ENCODE peak calls at places on chromosomes 13 and 19, in five cellular contexts. One of them, this sample, is unnamed.

GRCh38 chr19:6271721-6272410 is 7.9 kb downstream of the MLLT1 start:
- DNase-seq in SJCRH30: no peak
- DNase-seq in iris pigment epithelial cell: peak
- DNase-seq in activated CD4-positive, alpha-beta T cell treated with anti-CD3 and anti-CD28 coated beads for 36 hours: no peak
- DNase-seq in stimulated activated CD8-positive, alpha-beta memory T cell treated with anti-CD3 and anti-CD28 coated beads, Interleukin-4, amount 100 ng/mL, for 1 hour: no peak
- DNase-seq in this sample: peak

GRCh38 chr19:8552810-8553209 is 24.4 kb downstream of the MYO1F start:
- DNase-seq in stimulated activated CD8-positive, alpha-beta memory T cell treated with anti-CD3 and anti-CD28 coated beads, Interleukin-4, amount 100 ng/mL, for 1 hour: no peak
- DNase-seq in SJCRH30: peak
- DNase-seq in iris pigment epithelial cell: peak
- DNase-seq in activated CD4-positive, alpha-beta T cell treated with anti-CD3 and anti-CD28 coated beads for 36 hours: peak
- DNase-seq in this sample: no peak

GRCh38 chr13:109209526-109209925 is 576.9 kb downstream of the IRS2 start:
- DNase-seq in SJCRH30: no peak
- DNase-seq in activated CD4-positive, alpha-beta T cell treated with anti-CD3 and anti-CD28 coated beads for 36 hours: no peak
- DNase-seq in stimulated activated CD8-positive, alpha-beta memory T cell treated with anti-CD3 and anti-CD28 coated beads, Interleukin-4, amount 100 ng/mL, for 1 hour: no peak
- DNase-seq in iris pigment epithelial cell: no peak
- DNase-seq in this sample: no peak

GRCh38 chr13:74770361-74770760 is 636.2 kb upstream of the KLF12 start:
- DNase-seq in iris pigment epithelial cell: peak
- DNase-seq in activated CD4-positive, alpha-beta T cell treated with anti-CD3 and anti-CD28 coated beads for 36 hours: no peak
- DNase-seq in SJCRH30: no peak
- DNase-seq in stimulated activated CD8-positive, alpha-beta memory T cell treated with anti-CD3 and anti-CD28 coated beads, Interleukin-4, amount 100 ng/mL, for 1 hour: no peak
- DNase-seq in this sample: no peak

GRCh38 chr19:43438291-43439162 is 23.8 kb downstream of the TEX101 start:
- DNase-seq in SJCRH30: peak
- DNase-seq in activated CD4-positive, alpha-beta T cell treated with anti-CD3 and anti-CD28 coated beads for 36 hours: peak
- DNase-seq in iris pigment epithelial cell: no peak
- DNase-seq in stimulated activated CD8-positive, alpha-beta memory T cell treated with anti-CD3 and anti-CD28 coated beads, Interleukin-4, amount 100 ng/mL, for 1 hour: no peak
- DNase-seq in this sample: no peak

GRCh38 chr13:27917121-27917947 is 2.5 kb upstream of the PDX1 start:
- DNase-seq in stimulated activated CD8-positive, alpha-beta memory T cell treated with anti-CD3 and anti-CD28 coated beads, Interleukin-4, amount 100 ng/mL, for 1 hour: no peak
- DNase-seq in SJCRH30: no peak
- DNase-seq in iris pigment epithelial cell: no peak
- DNase-seq in activated CD4-positive, alpha-beta T cell treated with anti-CD3 and anti-CD28 coated beads for 36 hours: peak
- DNase-seq in this sample: no peak

GRCh38 chr19:57656346-57656745 is 12.4 kb upstream of the ZSCAN4 start:
- DNase-seq in activated CD4-positive, alpha-beta T cell treated with anti-CD3 and anti-CD28 coated beads for 36 hours: no peak
- DNase-seq in stimulated activated CD8-positive, alpha-beta memory T cell treated with anti-CD3 and anti-CD28 coated beads, Interleukin-4, amount 100 ng/mL, for 1 hour: no peak
- DNase-seq in SJCRH30: no peak
- DNase-seq in iris pigment epithelial cell: no peak
- DNase-seq in this sample: no peak

GRCh38 chr13:98429081-98429480 is 147.8 kb downstream of the STK24 start:
- DNase-seq in SJCRH30: no peak
- DNase-seq in stimulated activated CD8-positive, alpha-beta memory T cell treated with anti-CD3 and anti-CD28 coated beads, Interleukin-4, amount 100 ng/mL, for 1 hour: no peak
- DNase-seq in iris pigment epithelial cell: no peak
- DNase-seq in activated CD4-positive, alpha-beta T cell treated with anti-CD3 and anti-CD28 coated beads for 36 hours: no peak
- DNase-seq in this sample: no peak

GRCh38 chr13:95535243-95535642 is 17.3 kb upstream of the CLDN10 start:
- DNase-seq in stimulated activated CD8-positive, alpha-beta memory T cell treated with anti-CD3 and anti-CD28 coated beads, Interleukin-4, amount 100 ng/mL, for 1 hour: no peak
- DNase-seq in SJCRH30: no peak
- DNase-seq in iris pigment epithelial cell: peak
- DNase-seq in activated CD4-positive, alpha-beta T cell treated with anti-CD3 and anti-CD28 coated beads for 36 hours: peak
- DNase-seq in this sample: no peak

GRCh38 chr13:110187501-110188161 is 119.3 kb downstream of the COL4A1 start:
- DNase-seq in activated CD4-positive, alpha-beta T cell treated with anti-CD3 and anti-CD28 coated beads for 36 hours: no peak
- DNase-seq in SJCRH30: no peak
- DNase-seq in stimulated activated CD8-positive, alpha-beta memory T cell treated with anti-CD3 and anti-CD28 coated beads, Interleukin-4, amount 100 ng/mL, for 1 hour: no peak
- DNase-seq in iris pigment epithelial cell: peak
- DNase-seq in this sample: no peak

GRCh38 chr13:33649212-33649917 is 168.6 kb upstream of the RFC3 start:
- DNase-seq in activated CD4-positive, alpha-beta T cell treated with anti-CD3 and anti-CD28 coated beads for 36 hours: no peak
- DNase-seq in stimulated activated CD8-positive, alpha-beta memory T cell treated with anti-CD3 and anti-CD28 coated beads, Interleukin-4, amount 100 ng/mL, for 1 hour: no peak
- DNase-seq in iris pigment epithelial cell: peak
- DNase-seq in SJCRH30: no peak
- DNase-seq in this sample: no peak

GRCh38 chr13:113164492-113164891 is 6.0 kb downstream of the PROZ start:
- DNase-seq in stimulated activated CD8-positive, alpha-beta memory T cell treated with anti-CD3 and anti-CD28 coated beads, Interleukin-4, amount 100 ng/mL, for 1 hour: no peak
- DNase-seq in activated CD4-positive, alpha-beta T cell treated with anti-CD3 and anti-CD28 coated beads for 36 hours: no peak
- DNase-seq in SJCRH30: no peak
- DNase-seq in iris pigment epithelial cell: no peak
- DNase-seq in this sample: no peak

GRCh38 chr13:35714588-35714987 is 238.1 kb upstream of the MAB21L1 start:
- DNase-seq in iris pigment epithelial cell: no peak
- DNase-seq in stimulated activated CD8-positive, alpha-beta memory T cell treated with anti-CD3 and anti-CD28 coated beads, Interleukin-4, amount 100 ng/mL, for 1 hour: no peak
- DNase-seq in SJCRH30: peak
- DNase-seq in activated CD4-positive, alpha-beta T cell treated with anti-CD3 and anti-CD28 coated beads for 36 hours: no peak
- DNase-seq in this sample: no peak

GRCh38 chr13:24459234-24459633 is 53.3 kb downstream of the PARP4 start:
- DNase-seq in iris pigment epithelial cell: peak
- DNase-seq in activated CD4-positive, alpha-beta T cell treated with anti-CD3 and anti-CD28 coated beads for 36 hours: peak
- DNase-seq in SJCRH30: peak
- DNase-seq in stimulated activated CD8-positive, alpha-beta memory T cell treated with anti-CD3 and anti-CD28 coated beads, Interleukin-4, amount 100 ng/mL, for 1 hour: no peak
- DNase-seq in this sample: no peak

GRCh38 chr13:97322740-97323342 is 100.7 kb downstream of the MBNL2 start:
- DNase-seq in activated CD4-positive, alpha-beta T cell treated with anti-CD3 and anti-CD28 coated beads for 36 hours: no peak
- DNase-seq in iris pigment epithelial cell: peak
- DNase-seq in SJCRH30: no peak
- DNase-seq in stimulated activated CD8-positive, alpha-beta memory T cell treated with anti-CD3 and anti-CD28 coated beads, Interleukin-4, amount 100 ng/mL, for 1 hour: no peak
- DNase-seq in this sample: no peak

GRCh38 chr13:99057310-99057975 is 79.6 kb upstream of the DOCK9 start:
- DNase-seq in iris pigment epithelial cell: peak
- DNase-seq in activated CD4-positive, alpha-beta T cell treated with anti-CD3 and anti-CD28 coated beads for 36 hours: no peak
- DNase-seq in stimulated activated CD8-positive, alpha-beta memory T cell treated with anti-CD3 and anti-CD28 coated beads, Interleukin-4, amount 100 ng/mL, for 1 hour: no peak
- DNase-seq in SJCRH30: no peak
- DNase-seq in this sample: no peak

GRCh38 chr13:39418424-39418823 is 184.6 kb downstream of the LHFPL6 start:
- DNase-seq in stimulated activated CD8-positive, alpha-beta memory T cell treated with anti-CD3 and anti-CD28 coated beads, Interleukin-4, amount 100 ng/mL, for 1 hour: no peak
- DNase-seq in iris pigment epithelial cell: no peak
- DNase-seq in activated CD4-positive, alpha-beta T cell treated with anti-CD3 and anti-CD28 coated beads for 36 hours: no peak
- DNase-seq in SJCRH30: no peak
- DNase-seq in this sample: no peak

GRCh38 chr19:10167459-10167858 is 27.3 kb downstream of the DNMT1 start:
- DNase-seq in SJCRH30: no peak
- DNase-seq in iris pigment epithelial cell: no peak
- DNase-seq in activated CD4-positive, alpha-beta T cell treated with anti-CD3 and anti-CD28 coated beads for 36 hours: no peak
- DNase-seq in stimulated activated CD8-positive, alpha-beta memory T cell treated with anti-CD3 and anti-CD28 coated beads, Interleukin-4, amount 100 ng/mL, for 1 hour: no peak
- DNase-seq in this sample: no peak

GRCh38 chr19:3551808-3552095 is 5.6 kb downstream of the MFSD12 start:
- DNase-seq in SJCRH30: no peak
- DNase-seq in iris pigment epithelial cell: no peak
- DNase-seq in activated CD4-positive, alpha-beta T cell treated with anti-CD3 and anti-CD28 coated beads for 36 hours: no peak
- DNase-seq in stimulated activated CD8-positive, alpha-beta memory T cell treated with anti-CD3 and anti-CD28 coated beads, Interleukin-4, amount 100 ng/mL, for 1 hour: no peak
- DNase-seq in this sample: no peak

GRCh38 chr13:72839831-72840426 is 58.0 kb downstream of the PIBF1 start:
- DNase-seq in SJCRH30: peak
- DNase-seq in activated CD4-positive, alpha-beta T cell treated with anti-CD3 and anti-CD28 coated beads for 36 hours: peak
- DNase-seq in iris pigment epithelial cell: peak
- DNase-seq in stimulated activated CD8-positive, alpha-beta memory T cell treated with anti-CD3 and anti-CD28 coated beads, Interleukin-4, amount 100 ng/mL, for 1 hour: peak
- DNase-seq in this sample: no peak

GRCh38 chr13:76552373-76552772 is 333.8 kb downstream of the KCTD12 start:
- DNase-seq in SJCRH30: no peak
- DNase-seq in stimulated activated CD8-positive, alpha-beta memory T cell treated with anti-CD3 and anti-CD28 coated beads, Interleukin-4, amount 100 ng/mL, for 1 hour: no peak
- DNase-seq in activated CD4-positive, alpha-beta T cell treated with anti-CD3 and anti-CD28 coated beads for 36 hours: no peak
- DNase-seq in iris pigment epithelial cell: no peak
- DNase-seq in this sample: no peak

GRCh38 chr13:44842158-44842557 is 147.1 kb downstream of the NUFIP1 start:
- DNase-seq in activated CD4-positive, alpha-beta T cell treated with anti-CD3 and anti-CD28 coated beads for 36 hours: no peak
- DNase-seq in SJCRH30: no peak
- DNase-seq in stimulated activated CD8-positive, alpha-beta memory T cell treated with anti-CD3 and anti-CD28 coated beads, Interleukin-4, amount 100 ng/mL, for 1 hour: no peak
- DNase-seq in iris pigment epithelial cell: peak
- DNase-seq in this sample: no peak

GRCh38 chr13:110628477-110628793 is 13.1 kb downstream of the NAXD start:
- DNase-seq in stimulated activated CD8-positive, alpha-beta memory T cell treated with anti-CD3 and anti-CD28 coated beads, Interleukin-4, amount 100 ng/mL, for 1 hour: no peak
- DNase-seq in SJCRH30: no peak
- DNase-seq in iris pigment epithelial cell: peak
- DNase-seq in activated CD4-positive, alpha-beta T cell treated with anti-CD3 and anti-CD28 coated beads for 36 hours: no peak
- DNase-seq in this sample: no peak

GRCh38 chr13:33487575-33488243 is 202.2 kb upstream of the STARD13 start:
- DNase-seq in stimulated activated CD8-positive, alpha-beta memory T cell treated with anti-CD3 and anti-CD28 coated beads, Interleukin-4, amount 100 ng/mL, for 1 hour: no peak
- DNase-seq in SJCRH30: peak
- DNase-seq in iris pigment epithelial cell: peak
- DNase-seq in activated CD4-positive, alpha-beta T cell treated with anti-CD3 and anti-CD28 coated beads for 36 hours: no peak
- DNase-seq in this sample: peak

GRCh38 chr13:50410921-50411712 is 395.9 kb downstream of the KCNRG start:
- DNase-seq in stimulated activated CD8-positive, alpha-beta memory T cell treated with anti-CD3 and anti-CD28 coated beads, Interleukin-4, amount 100 ng/mL, for 1 hour: no peak
- DNase-seq in activated CD4-positive, alpha-beta T cell treated with anti-CD3 and anti-CD28 coated beads for 36 hours: peak
- DNase-seq in SJCRH30: peak
- DNase-seq in iris pigment epithelial cell: peak
- DNase-seq in this sample: no peak

GRCh38 chr19:13094771-13095392 is 7.8 kb downstream of the LYL1 start:
- DNase-seq in stimulated activated CD8-positive, alpha-beta memory T cell treated with anti-CD3 and anti-CD28 coated beads, Interleukin-4, amount 100 ng/mL, for 1 hour: no peak
- DNase-seq in iris pigment epithelial cell: no peak
- DNase-seq in SJCRH30: no peak
- DNase-seq in activated CD4-positive, alpha-beta T cell treated with anti-CD3 and anti-CD28 coated beads for 36 hours: peak
- DNase-seq in this sample: no peak

GRCh38 chr13:26718146-26718545 is 42.4 kb downstream of the GPR12 start:
- DNase-seq in activated CD4-positive, alpha-beta T cell treated with anti-CD3 and anti-CD28 coated beads for 36 hours: no peak
- DNase-seq in stimulated activated CD8-positive, alpha-beta memory T cell treated with anti-CD3 and anti-CD28 coated beads, Interleukin-4, amount 100 ng/mL, for 1 hour: no peak
- DNase-seq in SJCRH30: no peak
- DNase-seq in iris pigment epithelial cell: no peak
- DNase-seq in this sample: no peak

GRCh38 chr19:49149652-49150105 is 5.5 kb downstream of the HRC start:
- DNase-seq in activated CD4-positive, alpha-beta T cell treated with anti-CD3 and anti-CD28 coated beads for 36 hours: no peak
- DNase-seq in iris pigment epithelial cell: peak
- DNase-seq in stimulated activated CD8-positive, alpha-beta memory T cell treated with anti-CD3 and anti-CD28 coated beads, Interleukin-4, amount 100 ng/mL, for 1 hour: no peak
- DNase-seq in SJCRH30: peak
- DNase-seq in this sample: peak

GRCh38 chr19:38046254-38047047 is 139.4 kb downstream of the SIPA1L3 start:
- DNase-seq in activated CD4-positive, alpha-beta T cell treated with anti-CD3 and anti-CD28 coated beads for 36 hours: peak
- DNase-seq in stimulated activated CD8-positive, alpha-beta memory T cell treated with anti-CD3 and anti-CD28 coated beads, Interleukin-4, amount 100 ng/mL, for 1 hour: no peak
- DNase-seq in SJCRH30: no peak
- DNase-seq in iris pigment epithelial cell: no peak
- DNase-seq in this sample: no peak

GRCh38 chr13:105519766-105520165 is 1015.7 kb downstream of the EFNB2 start:
- DNase-seq in iris pigment epithelial cell: peak
- DNase-seq in stimulated activated CD8-positive, alpha-beta memory T cell treated with anti-CD3 and anti-CD28 coated beads, Interleukin-4, amount 100 ng/mL, for 1 hour: no peak
- DNase-seq in activated CD4-positive, alpha-beta T cell treated with anti-CD3 and anti-CD28 coated beads for 36 hours: no peak
- DNase-seq in SJCRH30: no peak
- DNase-seq in this sample: no peak

GRCh38 chr13:113437408-113438010 is 15.8 kb downstream of the ADPRHL1 start:
- DNase-seq in stimulated activated CD8-positive, alpha-beta memory T cell treated with anti-CD3 and anti-CD28 coated beads, Interleukin-4, amount 100 ng/mL, for 1 hour: no peak
- DNase-seq in activated CD4-positive, alpha-beta T cell treated with anti-CD3 and anti-CD28 coated beads for 36 hours: no peak
- DNase-seq in SJCRH30: no peak
- DNase-seq in iris pigment epithelial cell: no peak
- DNase-seq in this sample: no peak

GRCh38 chr13:113404723-113405471 is 41.0 kb upstream of the GRTP1 start:
- DNase-seq in stimulated activated CD8-positive, alpha-beta memory T cell treated with anti-CD3 and anti-CD28 coated beads, Interleukin-4, amount 100 ng/mL, for 1 hour: no peak
- DNase-seq in SJCRH30: peak
- DNase-seq in activated CD4-positive, alpha-beta T cell treated with anti-CD3 and anti-CD28 coated beads for 36 hours: peak
- DNase-seq in iris pigment epithelial cell: no peak
- DNase-seq in this sample: no peak

GRCh38 chr13:26024558-26024957 is 27.3 kb downstream of the SHISA2 start:
- DNase-seq in stimulated activated CD8-positive, alpha-beta memory T cell treated with anti-CD3 and anti-CD28 coated beads, Interleukin-4, amount 100 ng/mL, for 1 hour: no peak
- DNase-seq in iris pigment epithelial cell: no peak
- DNase-seq in activated CD4-positive, alpha-beta T cell treated with anti-CD3 and anti-CD28 coated beads for 36 hours: no peak
- DNase-seq in SJCRH30: peak
- DNase-seq in this sample: no peak

GRCh38 chr13:97430296-97430695 is 3.7 kb upstream of the RAP2A start:
- DNase-seq in iris pigment epithelial cell: no peak
- DNase-seq in activated CD4-positive, alpha-beta T cell treated with anti-CD3 and anti-CD28 coated beads for 36 hours: no peak
- DNase-seq in SJCRH30: no peak
- DNase-seq in stimulated activated CD8-positive, alpha-beta memory T cell treated with anti-CD3 and anti-CD28 coated beads, Interleukin-4, amount 100 ng/mL, for 1 hour: no peak
- DNase-seq in this sample: no peak

GRCh38 chr13:48586591-48587103 is 53.8 kb upstream of the RCBTB2 start:
- DNase-seq in SJCRH30: no peak
- DNase-seq in activated CD4-positive, alpha-beta T cell treated with anti-CD3 and anti-CD28 coated beads for 36 hours: no peak
- DNase-seq in stimulated activated CD8-positive, alpha-beta memory T cell treated with anti-CD3 and anti-CD28 coated beads, Interleukin-4, amount 100 ng/mL, for 1 hour: no peak
- DNase-seq in iris pigment epithelial cell: peak
- DNase-seq in this sample: no peak

GRCh38 chr13:48585456-48585840 is 52.6 kb upstream of the RCBTB2 start:
- DNase-seq in stimulated activated CD8-positive, alpha-beta memory T cell treated with anti-CD3 and anti-CD28 coated beads, Interleukin-4, amount 100 ng/mL, for 1 hour: no peak
- DNase-seq in activated CD4-positive, alpha-beta T cell treated with anti-CD3 and anti-CD28 coated beads for 36 hours: no peak
- DNase-seq in SJCRH30: peak
- DNase-seq in iris pigment epithelial cell: peak
- DNase-seq in this sample: peak

GRCh38 chr19:781800-782194 is 15.5 kb upstream of the PTBP1 start:
- DNase-seq in activated CD4-positive, alpha-beta T cell treated with anti-CD3 and anti-CD28 coated beads for 36 hours: no peak
- DNase-seq in iris pigment epithelial cell: no peak
- DNase-seq in SJCRH30: no peak
- DNase-seq in stimulated activated CD8-positive, alpha-beta memory T cell treated with anti-CD3 and anti-CD28 coated beads, Interleukin-4, amount 100 ng/mL, for 1 hour: no peak
- DNase-seq in this sample: no peak

GRCh38 chr13:73851104-73851503 is 283.1 kb downstream of the KLF12 start:
- DNase-seq in activated CD4-positive, alpha-beta T cell treated with anti-CD3 and anti-CD28 coated beads for 36 hours: no peak
- DNase-seq in SJCRH30: no peak
- DNase-seq in iris pigment epithelial cell: no peak
- DNase-seq in stimulated activated CD8-positive, alpha-beta memory T cell treated with anti-CD3 and anti-CD28 coated beads, Interleukin-4, amount 100 ng/mL, for 1 hour: no peak
- DNase-seq in this sample: no peak